ENCODE peak calls at places on chromosomes 4 and X, in seven cellular contexts. J is IMR-90, A is HepG2, G is K562, P is GM12878, O is HCT116, H is H1. M is an unnamed sample. For H3K4me1, the result is how much of the 10 kb centered on the place peaks cover.

GRCh38 chr4:89906787-89907521 is 12.3 kb downstream of the MMRN1 start:
- DNase-seq in J (no peak), A (no peak), G (no peak), P (no peak), O (no peak), H (no peak), M (no peak)

GRCh38 chr4:84401669-84402068 is 97.4 kb downstream of the NKX6-1 start:
- DNase-seq in J (no peak), A (no peak), G (no peak), P (no peak), O (peak), H (no peak), M (peak)

GRCh38 chrX:123918106-123918721 is 43.3 kb upstream of the STAG2 start:
- DNase-seq in J (no peak), A (no peak), G (no peak), P (no peak), O (no peak), H (no peak), M (no peak)

GRCh38 chr4:3010577-3010976 is 47.2 kb downstream of the GRK4 start:
- DNase-seq in J (no peak), A (no peak), G (no peak), P (no peak), O (no peak), H (no peak), M (no peak)

GRCh38 chrX:135170877-135171519 is at the start of gene CT55:
- DNase-seq in J (no peak), A (no peak), G (peak), P (no peak), O (no peak), H (no peak), M (no peak)

GRCh38 chr4:159171287-159171686 is 68.4 kb downstream of the RAPGEF2 start:
- DNase-seq in J (no peak), A (no peak), G (no peak), P (no peak), O (no peak), H (no peak), M (no peak)

GRCh38 chr4:176927664-176928063 is 134.9 kb upstream of the VEGFC start:
- DNase-seq in J (peak), A (no peak), G (no peak), P (no peak), O (no peak), H (no peak), M (peak)

GRCh38 chr4:36243355-36244256 is 708 bp downstream of the ARAP2 start:
- DNase-seq in J (peak), A (no peak), G (peak), P (no peak), O (no peak), H (peak), M (peak)

GRCh38 chr4:174930895-174931294 is 12.7 kb downstream of the ADAM29 start:
- DNase-seq in J (no peak), A (no peak), G (no peak), P (no peak), O (no peak), H (no peak), M (no peak)

GRCh38 chr4:26583865-26584652 is at the start of gene TBC1D19:
- DNase-seq in J (peak), A (peak), G (peak), P (peak), O (peak), H (peak), M (peak)

GRCh38 chr4:26584725-26585124 is 841 bp downstream of the TBC1D19 start:
- DNase-seq in J (no peak), A (no peak), G (no peak), P (no peak), O (no peak), H (no peak), M (no peak)

GRCh38 chr4:26579169-26579568 is 4.7 kb upstream of the TBC1D19 start:
- DNase-seq in J (no peak), A (no peak), G (no peak), P (no peak), O (no peak), H (no peak), M (no peak)

DNA sequence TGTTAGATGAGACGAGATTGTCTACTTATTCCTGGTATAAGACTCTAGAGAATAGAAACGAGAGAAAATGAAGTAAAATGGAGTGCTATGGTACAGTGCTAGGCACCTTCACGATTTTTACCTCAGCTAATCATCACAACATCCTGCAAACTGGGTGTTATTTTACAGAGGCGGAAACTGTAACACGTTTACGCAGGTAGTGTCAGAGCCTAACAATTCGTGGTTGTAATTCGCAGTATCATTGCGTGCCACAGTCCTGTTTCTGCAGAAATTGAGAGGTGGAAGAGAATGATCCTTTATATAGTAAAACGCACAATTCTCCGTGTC is 383 bp upstream of the TBC1D19 start:
- DNase-seq in J (no peak), A (no peak), G (no peak), P (no peak), O (no peak), H (no peak), M (peak)
- TF ChIP-seq RAD21 in J (no peak), A (no peak), G (no peak), P (no peak), O (no peak), H (no peak), M (no peak)

GRCh38 chr4:39044947-39045734 is 12.9 kb upstream of the TMEM156 start:
- DNase-seq in J (no peak), A (no peak), G (peak), P (no peak), O (no peak), H (peak), M (peak)
- TF ChIP-seq POLR2A in J (no peak), A (peak), G (no peak), P (peak), O (no peak), H (no peak), M (no peak)

DNA sequence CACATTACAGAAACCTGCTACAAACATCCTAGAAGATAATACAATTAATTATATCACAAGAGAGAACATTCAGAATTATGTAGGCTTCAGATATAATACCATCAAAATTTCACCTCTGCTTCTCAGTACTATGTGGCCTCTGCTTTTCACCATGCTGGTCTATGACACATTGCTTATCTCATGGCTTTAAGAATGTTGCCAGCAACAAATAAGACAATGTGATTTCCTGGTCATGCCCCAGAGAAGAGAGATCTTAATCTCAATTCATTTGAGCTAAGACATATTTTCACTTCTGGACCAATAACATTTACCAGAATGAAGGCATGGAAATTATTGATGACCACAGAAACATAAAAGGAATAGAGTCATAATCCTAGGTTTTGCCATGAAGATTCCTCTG is 1233.4 kb upstream of the ADGRL3 start:
- DNase-seq in J (no peak), A (no peak), G (no peak), P (no peak), O (no peak), H (no peak), M (no peak)
- H3K4me1 ChIP-seq in J (under half), A (under half), G (under half), P (under half), O (under half), H (under half), M (under half)

DNA sequence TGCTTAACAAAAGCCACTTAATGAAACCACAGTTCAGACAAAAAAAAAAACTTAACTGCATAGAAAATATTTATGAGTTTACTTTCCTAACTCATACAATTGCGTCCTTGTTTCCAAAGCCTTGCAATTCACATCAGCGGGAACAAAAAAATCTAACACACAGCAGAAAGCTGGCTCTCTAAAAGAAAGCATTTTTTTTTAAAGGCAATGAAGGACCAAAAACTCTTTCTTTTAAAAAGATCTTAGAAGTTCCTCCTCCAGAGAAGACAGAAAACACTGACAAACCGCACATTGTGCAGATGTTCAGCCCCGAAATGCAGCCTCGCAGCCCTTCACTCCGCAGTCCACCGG is 825 bp downstream of the FAT1 start:
- DNase-seq in J (no peak), A (no peak), G (no peak), P (no peak), O (no peak), H (no peak), M (no peak)
- TF ChIP-seq RAD21 in J (no peak), A (no peak), G (no peak), P (no peak), O (no peak), H (no peak), M (no peak)

DNA sequence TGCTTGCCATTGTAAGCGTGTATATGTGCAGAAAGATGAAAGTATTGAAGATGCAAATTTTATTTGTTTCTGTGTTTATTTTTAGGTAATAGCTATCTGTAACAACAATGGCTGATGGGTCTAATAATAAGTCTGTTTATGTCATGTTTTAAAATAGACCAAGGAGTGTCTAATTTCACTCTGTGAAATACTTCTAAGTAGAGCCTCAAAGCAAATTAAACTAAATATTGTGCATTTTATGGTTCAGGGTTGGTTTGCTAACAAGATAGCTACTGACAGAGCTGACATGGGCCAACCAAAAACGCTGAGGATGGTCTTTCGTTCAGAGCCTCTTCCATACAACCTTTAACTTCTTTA is 437.6 kb upstream of the CTSO start:
- DNase-seq in J (no peak), A (no peak), G (no peak), P (no peak), O (no peak), H (no peak), M (no peak)
- TF ChIP-seq POLR2A in J (no peak), A (no peak), G (no peak), P (no peak), O (no peak), H (no peak), M (no peak)